ENCODE peak calls at places on chromosomes 3 and 15, in four cellular contexts. One of them, this sample, is unnamed.

GRCh38 chr3:108153451-108153981 is 62.7 kb upstream of the CD47 start:
- DNase-seq in HepG2: peak; percentile 37
- DNase-seq in GM12878: no peak
- DNase-seq in H1: peak; percentile 64
- DNase-seq in this sample: peak; percentile 50

GRCh38 chr15:20645956-20646355 is 104.4 kb upstream of the GOLGA6L6 start:
- DNase-seq in HepG2: no peak
- DNase-seq in GM12878: peak; percentile 11
- DNase-seq in H1: no peak
- DNase-seq in this sample: no peak

GRCh38 chr3:126354776-126355175 is 2.4 kb downstream of the KLF15 start:
- DNase-seq in HepG2: no peak
- DNase-seq in GM12878: no peak
- DNase-seq in H1: no peak
- DNase-seq in this sample: no peak

GRCh38 chr15:36356978-36357582 is 222.3 kb upstream of the CDIN1 start:
- DNase-seq in HepG2: no peak
- DNase-seq in GM12878: no peak
- DNase-seq in H1: no peak
- DNase-seq in this sample: no peak

GRCh38 chr3:100761211-100761921 is 52.1 kb downstream of the TFG start:
- DNase-seq in HepG2: peak; percentile 2
- DNase-seq in GM12878: no peak
- DNase-seq in H1: no peak
- DNase-seq in this sample: peak; percentile 16

GRCh38 chr15:73954188-73955145 is 28.2 kb downstream of the LOXL1 start:
- DNase-seq in HepG2: no peak
- DNase-seq in GM12878: no peak
- DNase-seq in H1: no peak
- DNase-seq in this sample: no peak

GRCh38 chr3:85589145-85589544 is 630.4 kb downstream of the CADM2 start:
- DNase-seq in HepG2: no peak
- DNase-seq in GM12878: no peak
- DNase-seq in H1: no peak
- DNase-seq in this sample: no peak

GRCh38 chr3:58955308-58955707 is 94.5 kb downstream of the CFAP20DC start:
- DNase-seq in HepG2: no peak
- DNase-seq in GM12878: no peak
- DNase-seq in H1: no peak
- DNase-seq in this sample: no peak

GRCh38 chr3:178300441-178300959 is 235.7 kb upstream of the KCNMB2 start:
- DNase-seq in HepG2: no peak
- DNase-seq in GM12878: no peak
- DNase-seq in H1: no peak
- DNase-seq in this sample: no peak

GRCh38 chr3:197465996-197466549 is 89.7 kb downstream of the BDH1 start:
- DNase-seq in HepG2: peak; percentile 94
- DNase-seq in GM12878: no peak
- DNase-seq in H1: no peak
- DNase-seq in this sample: no peak

GRCh38 chr15:100106732-100107131 is 235.0 kb downstream of the ADAMTS17 start:
- DNase-seq in HepG2: no peak
- DNase-seq in GM12878: no peak
- DNase-seq in H1: no peak
- DNase-seq in this sample: no peak

GRCh38 chr3:125334675-125335560 is 40.2 kb downstream of the ZNF148 start:
- DNase-seq in HepG2: no peak
- DNase-seq in GM12878: no peak
- DNase-seq in H1: no peak
- DNase-seq in this sample: no peak

GRCh38 chr15:74391604-74392401 is 24.4 kb upstream of the CYP11A1 start:
- DNase-seq in HepG2: no peak
- DNase-seq in GM12878: no peak
- DNase-seq in H1: no peak
- DNase-seq in this sample: no peak

GRCh38 chr3:57026918-57027317 is 33.5 kb upstream of the SPATA12 start:
- DNase-seq in HepG2: no peak
- DNase-seq in GM12878: no peak
- DNase-seq in H1: no peak
- DNase-seq in this sample: no peak

GRCh38 chr3:114878119-114878839 is 268.8 kb downstream of the ZBTB20 start:
- DNase-seq in HepG2: no peak
- DNase-seq in GM12878: no peak
- DNase-seq in H1: no peak
- DNase-seq in this sample: no peak

GRCh38 chr3:54837964-54838363 is 89.9 kb downstream of the LRTM1 start:
- DNase-seq in HepG2: no peak
- DNase-seq in GM12878: no peak
- DNase-seq in H1: no peak
- DNase-seq in this sample: no peak

GRCh38 chr3:135040321-135041110 is 245.5 kb downstream of the EPHB1 start:
- DNase-seq in HepG2: no peak
- DNase-seq in GM12878: no peak
- DNase-seq in H1: no peak
- DNase-seq in this sample: no peak

GRCh38 chr3:68172039-68172438 is 517.6 kb upstream of the SUCLG2 start:
- DNase-seq in HepG2: no peak
- DNase-seq in GM12878: no peak
- DNase-seq in H1: no peak
- DNase-seq in this sample: no peak

GRCh38 chr3:159263750-159264561 is 462.1 kb downstream of the MFSD1 start:
- DNase-seq in HepG2: peak; percentile 22
- DNase-seq in GM12878: no peak
- DNase-seq in H1: no peak
- DNase-seq in this sample: peak; percentile 28

GRCh38 chr3:46393011-46393410 is 13.9 kb downstream of the CCR5AS start:
- DNase-seq in HepG2: no peak
- DNase-seq in GM12878: no peak
- DNase-seq in H1: no peak
- DNase-seq in this sample: no peak

GRCh38 chr3:188158731-188159355 is 4.9 kb downstream of the LPP start:
- DNase-seq in HepG2: no peak
- DNase-seq in GM12878: no peak
- DNase-seq in H1: no peak
- DNase-seq in this sample: no peak

GRCh38 chr15:22979699-22980188 is 424 bp downstream of the CYFIP1 start:
- DNase-seq in HepG2: no peak
- DNase-seq in GM12878: no peak
- DNase-seq in H1: peak; percentile 72
- DNase-seq in this sample: peak; percentile 15

GRCh38 chr3:146625117-146625775 is 20.1 kb upstream of the PLSCR5 start:
- DNase-seq in HepG2: no peak
- DNase-seq in GM12878: no peak
- DNase-seq in H1: no peak
- DNase-seq in this sample: no peak

GRCh38 chr3:119639494-119640350 is 20.7 kb downstream of the POPDC2 start:
- DNase-seq in HepG2: no peak
- DNase-seq in GM12878: no peak
- DNase-seq in H1: no peak
- DNase-seq in this sample: no peak

GRCh38 chr3:10010546-10011465 is 15.4 kb upstream of the FANCD2 start:
- DNase-seq in HepG2: peak; percentile 78
- DNase-seq in GM12878: peak; percentile 37
- DNase-seq in H1: peak; percentile 98
- DNase-seq in this sample: peak; percentile 95

GRCh38 chr3:187807086-187807862 is 62.0 kb upstream of the BCL6 start:
- DNase-seq in HepG2: no peak
- DNase-seq in GM12878: no peak
- DNase-seq in H1: no peak
- DNase-seq in this sample: no peak

GRCh38 chr3:14462738-14463137 is 60.3 kb downstream of the SLC6A6 start:
- DNase-seq in HepG2: no peak
- DNase-seq in GM12878: no peak
- DNase-seq in H1: no peak
- DNase-seq in this sample: no peak

GRCh38 chr3:71130516-71131384 is 452.8 kb downstream of the FOXP1 start:
- DNase-seq in HepG2: peak; percentile 35
- DNase-seq in GM12878: no peak
- DNase-seq in H1: no peak
- DNase-seq in this sample: peak; percentile 34

GRCh38 chr3:143865302-143865701 is 17.0 kb upstream of the SLC9A9 start:
- DNase-seq in HepG2: no peak
- DNase-seq in GM12878: no peak
- DNase-seq in H1: no peak
- DNase-seq in this sample: no peak

GRCh38 chr3:195260286-195260905 is 10.6 kb downstream of the XXYLT1 start:
- DNase-seq in HepG2: no peak
- DNase-seq in GM12878: no peak
- DNase-seq in H1: peak; percentile 90
- DNase-seq in this sample: no peak

GRCh38 chr3:183252973-183253363 is at the start of gene B3GNT5:
- DNase-seq in HepG2: no peak
- DNase-seq in GM12878: no peak
- DNase-seq in H1: no peak
- DNase-seq in this sample: peak; percentile 16

GRCh38 chr15:73628976-73629854 is 4.0 kb downstream of the NPTN start:
- DNase-seq in HepG2: peak; percentile 74
- DNase-seq in GM12878: no peak
- DNase-seq in H1: no peak
- DNase-seq in this sample: no peak

GRCh38 chr3:100765437-100765975 is 56.2 kb downstream of the TFG start:
- DNase-seq in HepG2: no peak
- DNase-seq in GM12878: no peak
- DNase-seq in H1: no peak
- DNase-seq in this sample: no peak

GRCh38 chr15:25763206-25763880 is 99.8 kb downstream of the ATP10A start:
- DNase-seq in HepG2: no peak
- DNase-seq in GM12878: no peak
- DNase-seq in H1: no peak
- DNase-seq in this sample: no peak

GRCh38 chr3:133926736-133927542 is 31.3 kb upstream of the RAB6B start:
- DNase-seq in HepG2: no peak
- DNase-seq in GM12878: no peak
- DNase-seq in H1: peak; percentile 69
- DNase-seq in this sample: peak; percentile 48

GRCh38 chr15:77616072-77616471 is 16.6 kb downstream of the LINGO1 start:
- DNase-seq in HepG2: no peak
- DNase-seq in GM12878: no peak
- DNase-seq in H1: no peak
- DNase-seq in this sample: no peak

GRCh38 chr3:46191730-46192129 is 16.4 kb downstream of the CCR1 start:
- DNase-seq in HepG2: no peak
- DNase-seq in GM12878: no peak
- DNase-seq in H1: no peak
- DNase-seq in this sample: no peak

GRCh38 chr3:64533565-64534317 is 154.1 kb downstream of the ADAMTS9 start:
- DNase-seq in HepG2: peak; percentile 64
- DNase-seq in GM12878: peak; percentile 7
- DNase-seq in H1: peak; percentile 90
- DNase-seq in this sample: peak; percentile 86

GRCh38 chr3:64541803-64542202 is 146.0 kb downstream of the ADAMTS9 start:
- DNase-seq in HepG2: no peak
- DNase-seq in GM12878: no peak
- DNase-seq in H1: no peak
- DNase-seq in this sample: no peak

GRCh38 chr3:64539451-64540196 is 148.2 kb downstream of the ADAMTS9 start:
- DNase-seq in HepG2: no peak
- DNase-seq in GM12878: no peak
- DNase-seq in H1: no peak
- DNase-seq in this sample: no peak
- TF ChIP-seq SUZ12 in HepG2: no peak
- TF ChIP-seq SUZ12 in GM12878: no peak
- TF ChIP-seq SUZ12 in H1: no peak
- TF ChIP-seq SUZ12 in this sample: no peak

GRCh38 chr3:148459931-148460513 is 237.7 kb upstream of the AGTR1 start:
- DNase-seq in HepG2: no peak
- DNase-seq in GM12878: no peak
- DNase-seq in H1: no peak
- DNase-seq in this sample: peak; percentile 15
- TF ChIP-seq SP1 in HepG2: no peak
- TF ChIP-seq SP1 in GM12878: no peak
- TF ChIP-seq SP1 in H1: no peak
- TF ChIP-seq SP1 in this sample: no peak

DNA sequence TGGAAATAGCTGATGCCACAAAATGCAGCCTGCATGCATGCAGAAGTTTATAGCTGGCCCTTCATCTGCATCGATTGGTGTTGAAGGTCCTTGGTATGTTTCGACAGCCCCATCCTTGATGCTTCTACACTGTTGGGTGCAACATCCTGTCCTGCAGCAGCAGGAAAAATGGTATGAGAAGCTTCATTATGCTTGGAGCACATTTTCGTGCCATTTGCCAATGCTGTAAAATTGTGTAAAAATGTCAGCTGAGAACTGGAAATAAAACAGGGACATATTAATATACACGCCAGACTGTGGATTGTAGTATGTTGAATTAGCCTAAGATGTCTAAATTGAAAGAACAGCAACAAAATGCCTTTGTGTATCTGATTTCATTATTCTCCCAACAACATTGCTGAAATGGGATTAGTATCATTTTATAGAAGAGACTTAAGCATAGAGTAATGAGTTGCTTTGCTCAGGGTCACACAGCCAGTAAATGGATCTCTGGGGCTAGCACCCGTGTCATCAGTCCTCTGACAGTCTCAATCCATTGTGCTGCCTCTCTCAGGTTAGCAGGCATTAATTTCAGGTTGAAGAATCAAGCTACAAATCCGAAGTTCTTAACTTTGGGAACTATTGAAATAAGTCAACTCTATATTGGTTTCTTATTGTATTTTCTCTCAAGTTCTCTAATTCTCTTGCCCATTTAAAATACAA is 189.4 kb downstream of the MBNL1 start:
- DNase-seq in HepG2: no peak
- DNase-seq in GM12878: no peak
- DNase-seq in H1: no peak
- DNase-seq in this sample: no peak
- TF ChIP-seq SUZ12 in HepG2: no peak
- TF ChIP-seq SUZ12 in GM12878: no peak
- TF ChIP-seq SUZ12 in H1: no peak
- TF ChIP-seq SUZ12 in this sample: no peak

GRCh38 chr3:44970916-44971490 is 5.0 kb downstream of the ZDHHC3 start:
- DNase-seq in HepG2: no peak
- DNase-seq in GM12878: no peak
- DNase-seq in H1: no peak
- DNase-seq in this sample: no peak
- TF ChIP-seq SP1 in HepG2: no peak
- TF ChIP-seq SP1 in GM12878: no peak
- TF ChIP-seq SP1 in H1: no peak
- TF ChIP-seq SP1 in this sample: no peak